ENCODE peak calls at places on chromosomes 16 and 17, in four cellular contexts. One of them, this sample, is unnamed.

GRCh38 chr17:76137026-76137350 is 4.1 kb downstream of the FOXJ1 start:
- DNase-seq in colonic mucosa: no peak
- DNase-seq in stimulated activated naive B cell treated with anti-CD40 and anti-IgM and Interleukin-4, amounts not matched to agents 10 μg/mL and 1 μg/mL and 100 μg/mL, for 72 hours: no peak
- DNase-seq in myocyte: no peak
- DNase-seq in this sample: no peak

GRCh38 chr16:4675864-4676786 is 17.2 kb upstream of the NUDT16L1 start:
- DNase-seq in colonic mucosa: no peak
- DNase-seq in stimulated activated naive B cell treated with anti-CD40 and anti-IgM and Interleukin-4, amounts not matched to agents 10 μg/mL and 1 μg/mL and 100 μg/mL, for 72 hours: no peak
- DNase-seq in myocyte: no peak
- DNase-seq in this sample: no peak

GRCh38 chr17:15348030-15348429 is 6.6 kb upstream of the TEKT3 start:
- DNase-seq in stimulated activated naive B cell treated with anti-CD40 and anti-IgM and Interleukin-4, amounts not matched to agents 10 μg/mL and 1 μg/mL and 100 μg/mL, for 72 hours: no peak
- DNase-seq in colonic mucosa: peak; percentile 89
- DNase-seq in myocyte: peak; percentile 13
- DNase-seq in this sample: no peak

GRCh38 chr17:41580651-41581365 is 5.9 kb downstream of the KRT14 start:
- DNase-seq in stimulated activated naive B cell treated with anti-CD40 and anti-IgM and Interleukin-4, amounts not matched to agents 10 μg/mL and 1 μg/mL and 100 μg/mL, for 72 hours: no peak
- DNase-seq in colonic mucosa: no peak
- DNase-seq in myocyte: no peak
- DNase-seq in this sample: no peak

GRCh38 chr16:27972500-27972899 is 91.0 kb downstream of the GSG1L start:
- DNase-seq in colonic mucosa: peak; percentile 19
- DNase-seq in myocyte: peak; percentile 46
- DNase-seq in stimulated activated naive B cell treated with anti-CD40 and anti-IgM and Interleukin-4, amounts not matched to agents 10 μg/mL and 1 μg/mL and 100 μg/mL, for 72 hours: peak; percentile 48
- DNase-seq in this sample: no peak

GRCh38 chr17:1343554-1343953 is 56.5 kb downstream of the YWHAE start:
- DNase-seq in myocyte: no peak
- DNase-seq in colonic mucosa: no peak
- DNase-seq in stimulated activated naive B cell treated with anti-CD40 and anti-IgM and Interleukin-4, amounts not matched to agents 10 μg/mL and 1 μg/mL and 100 μg/mL, for 72 hours: no peak
- DNase-seq in this sample: no peak

GRCh38 chr16:66935319-66936011 is at the start of gene CES2:
- DNase-seq in colonic mucosa: peak; percentile 94
- DNase-seq in stimulated activated naive B cell treated with anti-CD40 and anti-IgM and Interleukin-4, amounts not matched to agents 10 μg/mL and 1 μg/mL and 100 μg/mL, for 72 hours: no peak
- DNase-seq in myocyte: peak; percentile 68
- DNase-seq in this sample: no peak

GRCh38 chr17:56815711-56816110 is 18.0 kb downstream of the C17orf67 start:
- DNase-seq in colonic mucosa: no peak
- DNase-seq in stimulated activated naive B cell treated with anti-CD40 and anti-IgM and Interleukin-4, amounts not matched to agents 10 μg/mL and 1 μg/mL and 100 μg/mL, for 72 hours: no peak
- DNase-seq in myocyte: no peak
- DNase-seq in this sample: no peak

GRCh38 chr16:26019406-26019805 is 327.6 kb downstream of the HS3ST4 start:
- DNase-seq in myocyte: no peak
- DNase-seq in colonic mucosa: no peak
- DNase-seq in stimulated activated naive B cell treated with anti-CD40 and anti-IgM and Interleukin-4, amounts not matched to agents 10 μg/mL and 1 μg/mL and 100 μg/mL, for 72 hours: no peak
- DNase-seq in this sample: no peak

GRCh38 chr17:47701603-47702002 is 7.6 kb downstream of the TBKBP1 start:
- DNase-seq in stimulated activated naive B cell treated with anti-CD40 and anti-IgM and Interleukin-4, amounts not matched to agents 10 μg/mL and 1 μg/mL and 100 μg/mL, for 72 hours: no peak
- DNase-seq in myocyte: no peak
- DNase-seq in colonic mucosa: no peak
- DNase-seq in this sample: no peak

GRCh38 chr17:81885454-81885853 is 5.9 kb downstream of the ALYREF start:
- DNase-seq in stimulated activated naive B cell treated with anti-CD40 and anti-IgM and Interleukin-4, amounts not matched to agents 10 μg/mL and 1 μg/mL and 100 μg/mL, for 72 hours: no peak
- DNase-seq in colonic mucosa: no peak
- DNase-seq in myocyte: peak; percentile 95
- DNase-seq in this sample: no peak

GRCh38 chr17:54976316-54976715 is 7.8 kb downstream of the STXBP4 start:
- DNase-seq in myocyte: no peak
- DNase-seq in stimulated activated naive B cell treated with anti-CD40 and anti-IgM and Interleukin-4, amounts not matched to agents 10 μg/mL and 1 μg/mL and 100 μg/mL, for 72 hours: no peak
- DNase-seq in colonic mucosa: no peak
- DNase-seq in this sample: no peak

GRCh38 chr16:53781023-53781605 is 77.2 kb downstream of the FTO start:
- DNase-seq in myocyte: no peak
- DNase-seq in stimulated activated naive B cell treated with anti-CD40 and anti-IgM and Interleukin-4, amounts not matched to agents 10 μg/mL and 1 μg/mL and 100 μg/mL, for 72 hours: no peak
- DNase-seq in colonic mucosa: no peak
- DNase-seq in this sample: no peak

GRCh38 chr17:45197555-45198334 is 23.9 kb upstream of the FMNL1 start:
- DNase-seq in colonic mucosa: peak; percentile 95
- DNase-seq in stimulated activated naive B cell treated with anti-CD40 and anti-IgM and Interleukin-4, amounts not matched to agents 10 μg/mL and 1 μg/mL and 100 μg/mL, for 72 hours: peak; percentile 86
- DNase-seq in myocyte: peak; percentile 95
- DNase-seq in this sample: peak; percentile 91

GRCh38 chr17:69505740-69506139 is 91.2 kb downstream of the MAP2K6 start:
- DNase-seq in myocyte: no peak
- DNase-seq in colonic mucosa: no peak
- DNase-seq in stimulated activated naive B cell treated with anti-CD40 and anti-IgM and Interleukin-4, amounts not matched to agents 10 μg/mL and 1 μg/mL and 100 μg/mL, for 72 hours: no peak
- DNase-seq in this sample: no peak

GRCh38 chr17:30520436-30520835 is 43.2 kb downstream of the GOSR1 start:
- DNase-seq in stimulated activated naive B cell treated with anti-CD40 and anti-IgM and Interleukin-4, amounts not matched to agents 10 μg/mL and 1 μg/mL and 100 μg/mL, for 72 hours: no peak
- DNase-seq in colonic mucosa: no peak
- DNase-seq in myocyte: peak; percentile 53
- DNase-seq in this sample: no peak

GRCh38 chr17:77959216-77959925 is 868 bp downstream of the TNRC6C start:
- DNase-seq in colonic mucosa: no peak
- DNase-seq in myocyte: no peak
- DNase-seq in stimulated activated naive B cell treated with anti-CD40 and anti-IgM and Interleukin-4, amounts not matched to agents 10 μg/mL and 1 μg/mL and 100 μg/mL, for 72 hours: peak; percentile 17
- DNase-seq in this sample: no peak

GRCh38 chr17:82653651-82654528 is 5.6 kb upstream of the WDR45B start:
- DNase-seq in colonic mucosa: no peak
- DNase-seq in myocyte: no peak
- DNase-seq in stimulated activated naive B cell treated with anti-CD40 and anti-IgM and Interleukin-4, amounts not matched to agents 10 μg/mL and 1 μg/mL and 100 μg/mL, for 72 hours: no peak
- DNase-seq in this sample: no peak

GRCh38 chr16:77739493-77739892 is 17.2 kb downstream of the NUDT7 start:
- DNase-seq in stimulated activated naive B cell treated with anti-CD40 and anti-IgM and Interleukin-4, amounts not matched to agents 10 μg/mL and 1 μg/mL and 100 μg/mL, for 72 hours: no peak
- DNase-seq in myocyte: no peak
- DNase-seq in colonic mucosa: no peak
- DNase-seq in this sample: no peak

GRCh38 chr17:67544364-67544763 is 167.3 kb downstream of the PITPNC1 start:
- DNase-seq in stimulated activated naive B cell treated with anti-CD40 and anti-IgM and Interleukin-4, amounts not matched to agents 10 μg/mL and 1 μg/mL and 100 μg/mL, for 72 hours: no peak
- DNase-seq in myocyte: peak; percentile 83
- DNase-seq in colonic mucosa: no peak
- DNase-seq in this sample: no peak

GRCh38 chr17:19630651-19631050 is 17.9 kb upstream of the ALDH3A2 start:
- DNase-seq in myocyte: no peak
- DNase-seq in colonic mucosa: no peak
- DNase-seq in stimulated activated naive B cell treated with anti-CD40 and anti-IgM and Interleukin-4, amounts not matched to agents 10 μg/mL and 1 μg/mL and 100 μg/mL, for 72 hours: no peak
- DNase-seq in this sample: no peak

GRCh38 chr17:81250286-81251090 is 11.4 kb downstream of the NDUFAF8 start:
- DNase-seq in stimulated activated naive B cell treated with anti-CD40 and anti-IgM and Interleukin-4, amounts not matched to agents 10 μg/mL and 1 μg/mL and 100 μg/mL, for 72 hours: no peak
- DNase-seq in myocyte: no peak
- DNase-seq in colonic mucosa: no peak
- DNase-seq in this sample: no peak

GRCh38 chr16:24996301-24996700 is 18.9 kb downstream of the ARHGAP17 start:
- DNase-seq in colonic mucosa: no peak
- DNase-seq in stimulated activated naive B cell treated with anti-CD40 and anti-IgM and Interleukin-4, amounts not matched to agents 10 μg/mL and 1 μg/mL and 100 μg/mL, for 72 hours: peak; percentile 56
- DNase-seq in myocyte: no peak
- DNase-seq in this sample: no peak